ENCODE peak calls at places on chromosomes 12 and 14, in nine cellular contexts. W, I, B, F, G, Q, Z, N and A are unnamed samples.

GRCh38 chr12:124531281-124531745 is 36.1 kb downstream of the NCOR2 start:
- DNase-seq in W (no peak), I (no peak), B (no peak), F (no peak), G (no peak), Q (no peak), Z (no peak), N (no peak), A (no peak)

GRCh38 chr12:20463920-20464524 is 95.7 kb downstream of the PDE3A start:
- DNase-seq in W (no peak), I (no peak), B (no peak), F (no peak), G (peak), Q (no peak), Z (no peak), N (no peak), A (no peak)

GRCh38 chr12:65170245-65170881 is 980 bp downstream of the LEMD3 start:
- DNase-seq in W (peak), I (peak), B (peak), F (peak), G (peak), Q (peak), Z (peak), N (peak), A (peak)

GRCh38 chr14:90758959-90759358 is 57.3 kb downstream of the TTC7B start:
- DNase-seq in W (no peak), I (no peak), B (no peak), F (peak), G (peak), Q (peak), Z (peak), N (peak), A (peak)

GRCh38 chr14:38839743-38840375 is 263.2 kb downstream of the SEC23A start:
- DNase-seq in W (no peak), I (no peak), B (no peak), F (no peak), G (no peak), Q (no peak), Z (no peak), N (no peak), A (no peak)

GRCh38 chr12:44127966-44128365 is 292.1 kb downstream of the TMEM117 start:
- DNase-seq in W (no peak), I (no peak), B (no peak), F (no peak), G (no peak), Q (no peak), Z (no peak), N (no peak), A (no peak)

GRCh38 chr12:9634177-9634803 is 26.6 kb upstream of the KLRB1 start:
- DNase-seq in W (peak), I (no peak), B (no peak), F (no peak), G (peak), Q (no peak), Z (peak), N (no peak), A (peak)

GRCh38 chr12:59453461-59453860 is 142.4 kb upstream of the SLC16A7 start:
- DNase-seq in W (no peak), I (no peak), B (no peak), F (no peak), G (no peak), Q (no peak), Z (no peak), N (no peak), A (no peak)

GRCh38 chr12:62306569-62307530 is 46.6 kb downstream of the USP15 start:
- DNase-seq in W (no peak), I (no peak), B (no peak), F (no peak), G (no peak), Q (no peak), Z (no peak), N (no peak), A (no peak)

GRCh38 chr14:32559595-32559994 is 230.5 kb downstream of the AKAP6 start:
- DNase-seq in W (no peak), I (no peak), B (no peak), F (no peak), G (no peak), Q (no peak), Z (no peak), N (no peak), A (no peak)

GRCh38 chr12:6935221-6935550 is 7.4 kb downstream of the ATN1 start:
- DNase-seq in W (no peak), I (no peak), B (no peak), F (no peak), G (no peak), Q (no peak), Z (no peak), N (no peak), A (no peak)

GRCh38 chr12:21851151-21851550 is 76.6 kb upstream of the KCNJ8 start:
- DNase-seq in W (no peak), I (no peak), B (no peak), F (no peak), G (no peak), Q (no peak), Z (no peak), N (no peak), A (no peak)

GRCh38 chr14:91858536-91859275 is 8.6 kb downstream of the TC2N start:
- DNase-seq in W (no peak), I (no peak), B (no peak), F (no peak), G (peak), Q (peak), Z (no peak), N (no peak), A (peak)

GRCh38 chr14:26323781-26324363 is 274.0 kb downstream of the NOVA1 start:
- DNase-seq in W (no peak), I (no peak), B (no peak), F (no peak), G (no peak), Q (no peak), Z (no peak), N (no peak), A (no peak)

GRCh38 chr12:84955298-84955697 is 42.7 kb upstream of the SLC6A15 start:
- DNase-seq in W (no peak), I (no peak), B (no peak), F (no peak), G (no peak), Q (no peak), Z (no peak), N (no peak), A (no peak)

GRCh38 chr12:2282321-2282720 is 229.5 kb downstream of the CACNA1C start:
- DNase-seq in W (no peak), I (peak), B (peak), F (no peak), G (no peak), Q (no peak), Z (no peak), N (no peak), A (no peak)

GRCh38 chr12:97452230-97452629 is 10.4 kb upstream of the RMST start:
- DNase-seq in W (no peak), I (no peak), B (no peak), F (no peak), G (peak), Q (no peak), Z (no peak), N (no peak), A (no peak)